ENCODE peak calls at places on chromosomes 5 and 9, in seven cellular contexts. K, Z, M, Q, G, C and F are unnamed samples.

GRCh38 chr5:151572657-151573368 is 18.3 kb downstream of the FAT2 start:
- DNase-seq in K (no peak), Z (no peak), M (no peak), Q (no peak), G (no peak), C (no peak), F (no peak)

GRCh38 chr9:13279284-13280162 is at the start of gene MPDZ:
- DNase-seq in K (peak), Z (peak), M (peak), Q (no peak), G (no peak), C (peak), F (peak)

GRCh38 chr5:96648023-96648422 is 14.2 kb upstream of the CAST start:
- DNase-seq in K (no peak), Z (no peak), M (no peak), Q (no peak), G (no peak), C (no peak), F (no peak)

GRCh38 chr9:84271004-84271886 is 69.3 kb downstream of the SLC28A3 start:
- DNase-seq in K (peak), Z (peak), M (no peak), Q (no peak), G (no peak), C (peak), F (peak)

GRCh38 chr9:112380102-112380581 is at the start of gene HSDL2:
- DNase-seq in K (peak), Z (no peak), M (no peak), Q (no peak), G (no peak), C (peak), F (peak)

GRCh38 chr9:33439731-33440130 is 7.7 kb downstream of the AQP3 start:
- DNase-seq in K (no peak), Z (no peak), M (no peak), Q (no peak), G (no peak), C (peak), F (no peak)

GRCh38 chr5:133361922-133362321 is 250.4 kb downstream of the FSTL4 start:
- DNase-seq in K (no peak), Z (no peak), M (no peak), Q (no peak), G (no peak), C (no peak), F (no peak)

GRCh38 chr5:150407097-150407720 is 5.5 kb downstream of the CD74 start:
- DNase-seq in K (no peak), Z (no peak), M (no peak), Q (no peak), G (no peak), C (no peak), F (no peak)

GRCh38 chr5:59178482-59178881 is 595.6 kb downstream of the RAB3C start:
- DNase-seq in K (no peak), Z (no peak), M (no peak), Q (no peak), G (no peak), C (no peak), F (no peak)

GRCh38 chr9:121199921-121200320 is 1.7 kb downstream of the RAB14 start:
- DNase-seq in K (no peak), Z (no peak), M (no peak), Q (no peak), G (no peak), C (no peak), F (no peak)

GRCh38 chr9:15205632-15206243 is 101.3 kb downstream of the TTC39B start:
- DNase-seq in K (no peak), Z (no peak), M (no peak), Q (no peak), G (no peak), C (no peak), F (no peak)

GRCh38 chr5:52441768-52442167 is 345.9 kb upstream of the ITGA1 start:
- DNase-seq in K (no peak), Z (no peak), M (no peak), Q (no peak), G (no peak), C (no peak), F (no peak)

GRCh38 chr5:58828145-58828544 is 245.3 kb downstream of the RAB3C start:
- DNase-seq in K (no peak), Z (no peak), M (no peak), Q (no peak), G (no peak), C (no peak), F (no peak)

GRCh38 chr9:37953204-37953774 is 49.4 kb upstream of the SLC25A51 start:
- DNase-seq in K (no peak), Z (no peak), M (no peak), Q (no peak), G (no peak), C (no peak), F (peak)

GRCh38 chr5:98795243-98795642 is 21.8 kb downstream of the RGMB start:
- DNase-seq in K (no peak), Z (no peak), M (no peak), Q (no peak), G (no peak), C (no peak), F (no peak)

GRCh38 chr9:69174645-69175487 is 789 bp downstream of the TJP2 start:
- DNase-seq in K (peak), Z (no peak), M (peak), Q (no peak), G (no peak), C (peak), F (peak)

GRCh38 chr5:180133060-180133459 is 61.5 kb upstream of the RNF130 start:
- DNase-seq in K (no peak), Z (no peak), M (peak), Q (no peak), G (no peak), C (no peak), F (no peak)

GRCh38 chr9:134191455-134192209 is 27.3 kb upstream of the RNU6ATAC start:
- DNase-seq in K (no peak), Z (no peak), M (no peak), Q (no peak), G (no peak), C (no peak), F (no peak)

GRCh38 chr9:93159601-93160418 is 24.1 kb upstream of the WNK2 start:
- DNase-seq in K (peak), Z (peak), M (peak), Q (no peak), G (peak), C (peak), F (peak)

GRCh38 chr5:67238191-67238590 is 41.6 kb upstream of the CD180 start:
- DNase-seq in K (no peak), Z (no peak), M (no peak), Q (no peak), G (no peak), C (no peak), F (no peak)

GRCh38 chr9:106450549-106450948 is 412.4 kb upstream of the ZNF462 start:
- DNase-seq in K (peak), Z (no peak), M (no peak), Q (no peak), G (no peak), C (no peak), F (no peak)

GRCh38 chr9:134996591-134997530 is 79.1 kb upstream of the FCN1 start:
- DNase-seq in K (no peak), Z (no peak), M (no peak), Q (no peak), G (no peak), C (no peak), F (no peak)

GRCh38 chr5:112329429-112330090 is 89.5 kb downstream of the EPB41L4A start:
- DNase-seq in K (no peak), Z (no peak), M (no peak), Q (no peak), G (no peak), C (no peak), F (peak)

GRCh38 chr9:5468850-5469249 is 18.5 kb downstream of the CD274 start:
- DNase-seq in K (no peak), Z (no peak), M (no peak), Q (no peak), G (no peak), C (no peak), F (no peak)

GRCh38 chr5:78472469-78473106 is 112.2 kb downstream of the SCAMP1 start:
- DNase-seq in K (no peak), Z (no peak), M (no peak), Q (no peak), G (no peak), C (peak), F (no peak)

GRCh38 chr5:158483202-158483870 is 616.4 kb downstream of the EBF1 start:
- DNase-seq in K (no peak), Z (no peak), M (no peak), Q (no peak), G (no peak), C (peak), F (no peak)

GRCh38 chr9:25678147-25678666 is at the start of gene TUSC1:
- DNase-seq in K (peak), Z (peak), M (no peak), Q (no peak), G (no peak), C (peak), F (no peak)

GRCh38 chr5:9057406-9058000 is 488.4 kb downstream of the SEMA5A start:
- DNase-seq in K (no peak), Z (no peak), M (no peak), Q (no peak), G (no peak), C (no peak), F (no peak)

GRCh38 chr9:109797509-109797908 is 17.5 kb downstream of the PALM2AKAP2 start:
- DNase-seq in K (no peak), Z (no peak), M (no peak), Q (no peak), G (no peak), C (no peak), F (no peak)

GRCh38 chr5:113281194-113281593 is 153.6 kb downstream of the TSSK1B start:
- DNase-seq in K (no peak), Z (no peak), M (no peak), Q (no peak), G (no peak), C (no peak), F (no peak)

GRCh38 chr5:150999704-151000452 is 20.5 kb upstream of the GPX3 start:
- DNase-seq in K (peak), Z (no peak), M (no peak), Q (no peak), G (no peak), C (no peak), F (no peak)

GRCh38 chr9:91431485-91431884 is 7.9 kb upstream of the NFIL3 start:
- DNase-seq in K (no peak), Z (no peak), M (no peak), Q (no peak), G (no peak), C (no peak), F (no peak)

GRCh38 chr9:98806394-98807069 is 938 bp upstream of the GALNT12 start:
- DNase-seq in K (no peak), Z (no peak), M (no peak), Q (no peak), G (no peak), C (peak), F (no peak)

GRCh38 chr5:136036991-136037705 is 8.4 kb downstream of the TGFBI start:
- DNase-seq in K (peak), Z (no peak), M (no peak), Q (no peak), G (no peak), C (peak), F (no peak)

GRCh38 chr9:3922846-3923245 is 377.0 kb downstream of the GLIS3 start:
- DNase-seq in K (no peak), Z (no peak), M (no peak), Q (no peak), G (no peak), C (no peak), F (no peak)

GRCh38 chr5:175118700-175119309 is 325.2 kb downstream of the DRD1 start:
- DNase-seq in K (no peak), Z (no peak), M (no peak), Q (no peak), G (no peak), C (no peak), F (no peak)

GRCh38 chr5:175120412-175120811 is 323.6 kb downstream of the DRD1 start:
- DNase-seq in K (no peak), Z (no peak), M (no peak), Q (no peak), G (no peak), C (no peak), F (no peak)

GRCh38 chr5:175124251-175124813 is 319.6 kb downstream of the DRD1 start:
- DNase-seq in K (no peak), Z (no peak), M (no peak), Q (no peak), G (peak), C (no peak), F (no peak)

GRCh38 chr5:175124821-175125220 is 319.2 kb downstream of the DRD1 start:
- DNase-seq in K (no peak), Z (no peak), M (no peak), Q (no peak), G (peak), C (no peak), F (no peak)

GRCh38 chr5:175123542-175123941 is 320.4 kb downstream of the DRD1 start:
- DNase-seq in K (no peak), Z (no peak), M (no peak), Q (no peak), G (peak), C (no peak), F (no peak)
- TF ChIP-seq CTCF in K (no peak), Z (no peak), M (no peak), Q (no peak), G (no peak), C (no peak), F (no peak)

DNA sequence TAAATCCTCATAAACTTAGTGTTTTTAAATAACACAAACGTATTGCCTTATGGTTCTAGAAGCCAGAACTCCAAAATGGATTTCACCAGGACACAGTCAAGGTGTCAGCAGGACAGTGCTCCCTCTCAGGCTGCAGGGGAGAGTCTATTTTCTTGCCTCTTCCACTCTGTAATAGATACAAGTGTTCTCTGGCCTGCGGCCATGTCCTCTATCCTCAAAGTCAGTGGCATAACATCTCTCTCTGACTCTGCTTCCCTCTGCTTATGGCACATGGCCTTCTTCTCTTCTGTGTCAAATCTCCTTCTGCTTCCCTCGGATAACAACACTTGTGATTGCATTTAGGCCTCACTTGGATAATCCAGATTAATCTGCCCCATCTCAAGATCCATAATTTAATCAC is 129.4 kb upstream of the OR13F1 start:
- DNase-seq in K (peak), Z (no peak), M (no peak), Q (no peak), G (no peak), C (no peak), F (no peak)
- TF ChIP-seq CTCF in K (no peak), Z (no peak), M (no peak), Q (no peak), G (no peak), C (no peak), F (no peak)

GRCh38 chr9:79473704-79474103 is 98.1 kb upstream of the TLE4 start:
- DNase-seq in K (no peak), Z (no peak), M (no peak), Q (no peak), G (no peak), C (no peak), F (no peak)

GRCh38 chr9:79477241-79477830 is 94.4 kb upstream of the TLE4 start:
- DNase-seq in K (no peak), Z (no peak), M (no peak), Q (no peak), G (no peak), C (peak), F (no peak)

GRCh38 chr9:79480639-79481038 is 91.1 kb upstream of the TLE4 start:
- DNase-seq in K (no peak), Z (no peak), M (no peak), Q (no peak), G (no peak), C (no peak), F (no peak)

GRCh38 chr9:79482078-79482477 is 89.7 kb upstream of the TLE4 start:
- DNase-seq in K (no peak), Z (no peak), M (no peak), Q (no peak), G (no peak), C (no peak), F (no peak)

DNA sequence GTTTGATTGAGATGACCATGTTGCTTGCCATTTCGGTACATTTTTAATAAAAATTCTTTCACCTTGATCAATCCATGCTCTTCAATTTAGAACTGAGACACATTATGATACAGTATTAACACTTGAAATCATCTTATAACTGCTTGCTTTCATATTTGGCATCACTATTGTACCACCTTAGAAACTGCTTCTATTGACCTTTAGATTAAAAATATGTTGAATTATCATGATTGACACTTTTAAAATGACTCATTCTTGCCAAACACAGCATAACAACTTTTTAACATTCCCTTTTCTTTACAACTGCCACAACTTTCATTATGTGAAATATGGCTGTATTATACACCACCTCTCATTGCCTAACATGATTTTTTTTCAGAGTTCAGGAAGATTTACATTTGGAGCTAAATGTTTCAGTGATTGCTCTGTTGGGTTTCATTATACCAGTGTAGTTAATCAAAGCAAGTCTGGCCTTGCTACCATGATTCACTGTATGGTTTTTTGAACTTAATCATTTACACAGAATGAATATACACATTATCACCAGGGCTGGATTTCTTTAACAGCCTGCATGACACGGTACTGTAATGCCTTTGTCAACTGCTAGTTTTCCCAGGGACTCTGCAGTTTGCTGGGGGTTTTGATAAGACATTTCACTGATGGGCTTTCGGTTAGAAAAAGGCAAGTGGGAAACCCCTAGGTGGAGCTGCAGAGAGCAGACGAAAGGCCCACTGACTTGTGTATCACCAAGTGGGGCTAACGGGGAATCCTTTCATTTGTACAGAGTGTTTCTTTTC is 93.6 kb upstream of the TLE4 start:
- DNase-seq in K (peak), Z (peak), M (no peak), Q (peak), G (no peak), C (peak), F (peak)
- TF ChIP-seq CTCF in K (no peak), Z (no peak), M (no peak), Q (no peak), G (no peak), C (peak), F (peak)

DNA sequence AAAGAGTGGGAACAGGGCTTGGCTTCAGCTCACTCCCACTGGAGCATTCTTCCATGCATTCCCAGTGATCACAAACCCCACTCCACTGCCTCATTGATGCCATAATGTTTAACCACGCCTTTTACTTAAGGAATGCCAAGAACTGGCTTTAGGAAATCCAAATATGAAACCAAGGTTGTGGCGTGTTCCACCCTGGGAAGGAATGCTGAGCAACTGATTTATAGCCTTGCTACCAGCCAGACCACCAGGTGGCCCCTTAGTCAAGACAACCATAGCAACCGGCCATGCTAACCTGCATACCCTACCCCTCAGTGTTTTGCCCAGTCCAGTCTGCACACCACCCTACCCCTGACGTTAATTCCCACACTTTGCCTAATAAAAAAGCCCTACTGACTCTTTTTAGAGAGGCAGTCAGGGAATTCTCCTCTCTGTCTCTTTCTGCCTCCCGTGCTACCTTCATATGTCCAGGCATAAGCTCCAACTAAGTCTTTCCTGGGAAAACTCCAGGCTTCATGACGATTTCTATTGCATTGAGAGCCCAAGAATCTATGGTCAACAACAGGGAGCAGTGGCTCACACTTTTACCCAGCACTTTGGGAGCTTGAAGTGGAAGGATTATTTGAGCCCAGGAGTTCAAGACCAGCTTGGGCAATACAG is 27.0 kb upstream of the PRRC2B start:
- DNase-seq in K (no peak), Z (peak), M (no peak), Q (no peak), G (no peak), C (peak), F (no peak)
- TF ChIP-seq CTCF in K (peak), Z (no peak), M (no peak), Q (no peak), G (peak), C (peak), F (peak)

GRCh38 chr5:32585446-32586250 is at the start of gene SUB1:
- DNase-seq in K (peak), Z (peak), M (peak), Q (peak), G (peak), C (peak), F (peak)
- TF ChIP-seq CTCF in K (no peak), Z (no peak), M (no peak), Q (peak), G (no peak), C (no peak), F (no peak)

GRCh38 chr9:86637515-86637914 is 283.3 kb upstream of the TUT7 start:
- DNase-seq in K (peak), Z (peak), M (peak), Q (no peak), G (no peak), C (peak), F (no peak)
- TF ChIP-seq CTCF in K (peak), Z (peak), M (peak), Q (peak), G (peak), C (peak), F (peak)